ENCODE peak calls at places on chromosomes 16 and 17, in ten cellular contexts. M, J, N, D, E, I, X, R, W and O are unnamed samples.

GRCh38 chr17:49146620-49147306 is 14.2 kb downstream of the B4GALNT2 start:
- DNase-seq in J (no peak), N (no peak), W (peak; percentile 93), D (no peak), M (peak; percentile 97), E (peak; percentile 98), X (peak; percentile 71), I (no peak), R (no peak), O (no peak)

GRCh38 chr16:27962197-27962596 is 101.3 kb downstream of the GSG1L start:
- DNase-seq in R (no peak), M (no peak), D (no peak), W (no peak), I (no peak), X (no peak), J (no peak), N (no peak), E (no peak), O (no peak)

GRCh38 chr16:22375117-22375962 is 921 bp upstream of the CDR2 start:
- DNase-seq in M (no peak), I (peak; percentile 25), N (no peak), E (no peak), X (peak; percentile 41), W (no peak), J (no peak), R (no peak), D (no peak), O (no peak)

GRCh38 chr17:10036511-10037061 is 131.5 kb upstream of the RCVRN start:
- DNase-seq in E (no peak), J (no peak), X (no peak), M (no peak), N (peak; percentile 73), I (no peak), D (peak; percentile 77), W (no peak), R (no peak), O (no peak)

GRCh38 chr16:55661842-55662479 is 6.2 kb downstream of the SLC6A2 start:
- DNase-seq in N (no peak), M (no peak), W (no peak), D (no peak), I (peak; percentile 76), E (no peak), X (peak; percentile 42), J (no peak), R (no peak), O (no peak)

GRCh38 chr16:6916946-6917345 is 415.7 kb upstream of the RBFOX1 start:
- DNase-seq in R (no peak), D (no peak), J (no peak), M (no peak), I (no peak), N (no peak), W (no peak), E (no peak), X (no peak), O (no peak)

GRCh38 chr16:72110662-72111615 is 17.3 kb downstream of the DHX38 start:
- DNase-seq in N (no peak), W (no peak), I (no peak), X (no peak), J (no peak), M (no peak), R (no peak), E (no peak), D (no peak), O (no peak)

GRCh38 chr17:68794636-68795503 is 160.3 kb downstream of the ABCA8 start:
- DNase-seq in D (peak; percentile 49), R (no peak), J (no peak), W (peak; percentile 87), I (no peak), M (no peak), N (peak; percentile 50), E (peak; percentile 26), X (peak; percentile 11), O (no peak)

GRCh38 chr16:76059186-76059585 is 218.0 kb upstream of the CNTNAP4 start:
- DNase-seq in R (no peak), D (no peak), J (no peak), M (peak; percentile 5), N (no peak), W (no peak), X (no peak), E (no peak), I (no peak), O (no peak)

GRCh38 chr16:27801259-27801945 is 251.5 kb downstream of the KATNIP start:
- DNase-seq in M (no peak), D (no peak), N (no peak), R (no peak), E (no peak), X (no peak), W (peak; percentile 39), I (no peak), J (no peak), O (no peak)

GRCh38 chr16:15604460-15605390 is 38.2 kb downstream of the MARF1 start:
- DNase-seq in R (no peak), D (no peak), E (no peak), J (no peak), M (no peak), X (no peak), I (no peak), W (no peak), N (no peak), O (no peak)

GRCh38 chr16:84484579-84485254 is 19.7 kb downstream of the MEAK7 start:
- DNase-seq in D (no peak), N (peak; percentile 48), I (peak; percentile 77), J (no peak), R (no peak), E (peak; percentile 36), M (no peak), X (peak; percentile 51), W (peak; percentile 69), O (no peak)

GRCh38 chr16:50281391-50282009 is 15.1 kb downstream of the ADCY7 start:
- DNase-seq in M (no peak), R (no peak), W (no peak), E (no peak), D (peak; percentile 53), I (no peak), X (no peak), N (no peak), J (no peak), O (no peak)
- H3K4me3 ChIP-seq in M (no peak overlapping the region), R (no peak overlapping the region), W (no peak overlapping the region), E (no peak overlapping the region), D (no peak overlapping the region), I (no peak overlapping the region), X (no peak overlapping the region), N (peak overlapping the region; percentile 19), J (no peak overlapping the region), O (no peak overlapping the region)

DNA sequence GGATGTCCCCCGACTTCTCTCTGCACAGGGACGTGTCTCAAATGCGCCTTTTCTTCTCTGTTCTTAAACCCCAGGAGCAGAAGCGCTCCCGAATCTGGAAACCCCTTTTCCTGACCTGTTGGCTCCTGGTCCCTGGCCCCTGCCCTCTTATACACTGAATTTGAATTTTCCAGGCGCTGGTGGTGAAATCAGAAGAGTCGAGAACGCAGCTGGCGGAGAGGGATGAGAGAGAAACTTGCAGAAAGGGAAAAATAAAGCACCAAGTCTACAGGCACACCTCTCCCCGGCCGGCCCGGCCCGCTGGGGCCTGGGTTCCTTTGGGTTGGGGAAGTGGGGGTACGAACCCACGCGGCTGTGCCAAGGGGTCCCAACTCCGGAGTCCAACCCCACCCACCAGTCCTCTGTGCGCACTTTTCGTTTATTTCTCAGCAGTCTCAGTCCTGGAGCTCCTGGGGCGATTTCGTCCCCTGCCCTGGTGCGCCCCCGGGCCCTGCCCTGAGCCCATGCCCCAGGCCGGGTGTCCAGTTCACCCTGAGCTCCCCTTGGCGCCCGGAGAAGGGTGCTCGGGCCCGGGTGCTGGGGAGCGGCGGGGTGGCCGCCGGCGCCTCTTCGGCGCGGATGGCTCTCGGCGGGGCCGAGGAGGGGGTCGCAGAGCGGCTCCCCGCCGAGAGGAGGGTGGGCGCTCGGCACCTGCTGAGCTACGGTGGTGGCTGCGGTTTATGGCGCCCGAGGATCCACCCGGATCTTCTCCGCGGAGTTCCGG is 15.5 kb upstream of the CBX8 start:
- DNase-seq in W (no peak), I (peak; percentile 48), E (no peak), D (no peak), X (no peak), M (no peak), J (no peak), R (no peak), N (no peak), O (no peak)
- H3K4me3 ChIP-seq in W (no peak overlapping the region), I (no peak overlapping the region), E (peak overlapping the region; percentile 48), D (no peak overlapping the region), X (no peak overlapping the region), M (peak overlapping the region; percentile 40), J (peak overlapping the region; percentile 60), R (peak overlapping the region; percentile 54), N (peak overlapping the region; percentile 39), O (no peak overlapping the region)

GRCh38 chr17:76537578-76538280 is at the start of gene CYGB:
- DNase-seq in I (peak; percentile 91), X (peak; percentile 30), D (peak; percentile 54), M (no peak), J (no peak), W (peak; percentile 27), R (no peak), N (no peak), E (no peak), O (no peak)
- H3K4me3 ChIP-seq in I (peak within 1 kb of the TSS; percentile 30), X (peak within 1 kb of the TSS; percentile 40), D (peak within 1 kb of the TSS; percentile 11), M (peak within 1 kb of the TSS; percentile 55), J (no peak within 1 kb of the TSS), W (peak within 1 kb of the TSS; percentile 60), R (peak within 1 kb of the TSS; percentile 28), N (peak within 1 kb of the TSS; percentile 61), E (peak within 1 kb of the TSS; percentile 57), O (no peak within 1 kb of the TSS)

GRCh38 chr17:2855063-2855600 is 58.9 kb downstream of the RAP1GAP2 start:
- DNase-seq in I (no peak), D (no peak), N (no peak), W (no peak), R (no peak), M (no peak), J (no peak), X (no peak), E (no peak), O (no peak)
- H3K4me3 ChIP-seq in I (peak overlapping the region; percentile 76), D (no peak overlapping the region), N (no peak overlapping the region), W (no peak overlapping the region), R (no peak overlapping the region), M (peak overlapping the region; percentile 61), J (no peak overlapping the region), X (peak overlapping the region; percentile 93), E (peak overlapping the region; percentile 68), O (no peak overlapping the region)

DNA sequence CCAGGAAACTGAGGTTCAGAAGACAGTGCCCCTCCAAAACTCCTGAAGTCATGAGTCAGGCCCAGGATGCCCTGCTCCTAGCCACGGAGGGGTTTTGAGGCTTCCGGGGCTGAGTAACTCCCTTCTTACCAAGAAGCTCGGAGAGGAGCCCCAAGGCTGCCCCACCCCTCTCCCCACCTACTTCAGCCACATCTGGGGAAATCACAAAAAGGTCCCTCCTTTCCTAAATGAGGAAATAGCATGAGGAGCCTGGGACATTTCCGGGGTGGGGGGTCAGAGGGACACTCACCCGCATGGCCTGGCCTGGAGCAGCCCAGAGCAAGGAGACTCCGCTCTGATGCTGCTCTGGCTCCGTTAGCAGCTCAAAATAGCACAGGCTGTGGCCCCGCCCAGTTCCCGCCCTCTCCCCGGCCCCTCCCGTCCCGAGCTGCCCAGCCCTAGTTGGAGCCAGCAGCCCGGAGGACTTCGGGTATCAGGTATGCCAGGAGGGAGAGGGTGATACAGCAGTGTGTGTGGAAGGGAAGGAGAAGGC is 40.1 kb downstream of the MYO18A start:
- DNase-seq in D (peak; percentile 94), E (no peak), M (no peak), W (peak; percentile 65), N (peak; percentile 75), J (peak; percentile 85), X (peak; percentile 78), I (peak; percentile 81), R (peak; percentile 49), O (peak; percentile 91)
- H3K4me3 ChIP-seq in D (peak overlapping the region; percentile 48), E (peak overlapping the region; percentile 53), M (peak overlapping the region; percentile 39), W (peak overlapping the region; percentile 67), N (peak overlapping the region; percentile 53), J (peak overlapping the region; percentile 85), X (no peak overlapping the region), I (peak overlapping the region; percentile 38), R (peak overlapping the region; percentile 47), O (peak overlapping the region; percentile 50)